ENCODE peak calls at places on chromosome 19, in nine cellular contexts. B, R, X, Z, U, C, L, D and K are unnamed samples.
A peak's percentile ranks its signal among the peaks of the same experiment; 100 is the strongest.

GRCh38 chr19:41309225-41310030 is 544 bp upstream of the CCDC97 start:
- DNase-seq in L (no peak), R (no peak), D (no peak), Z (no peak), B (no peak), U (no peak), X (no peak), C (no peak), K (no peak)

GRCh38 chr19:660793-661426 is 2.1 kb downstream of the RNF126 start:
- DNase-seq in B (no peak), R (no peak), Z (no peak), L (no peak), D (no peak), U (no peak), X (no peak), C (no peak), K (no peak)

GRCh38 chr19:12064266-12065099 is at the start of gene ZNF844:
- DNase-seq in L (peak; percentile 81), C (no peak), U (peak; percentile 94), B (peak; percentile 97), R (peak; percentile 74), D (peak; percentile 79), X (peak; percentile 59), Z (peak; percentile 89), K (peak; percentile 82)

GRCh38 chr19:49422407-49423277 is 599 bp downstream of the PTH2 start:
- DNase-seq in B (peak; percentile 56), R (peak; percentile 41), X (no peak), D (peak; percentile 18), U (no peak), C (peak; percentile 15), L (peak; percentile 17), Z (peak; percentile 64), K (no peak)

GRCh38 chr19:16378291-16378889 is 53.8 kb downstream of the KLF2 start:
- DNase-seq in U (no peak), Z (no peak), C (no peak), L (no peak), X (no peak), D (no peak), B (no peak), R (no peak), K (no peak)

GRCh38 chr19:40356681-40357595 is 8.4 kb downstream of the PLD3 start:
- DNase-seq in Z (no peak), D (no peak), X (no peak), B (no peak), R (no peak), U (no peak), C (no peak), L (peak; percentile 33), K (no peak)

GRCh38 chr19:6521718-6522646 is 8.8 kb upstream of the TNFSF9 start:
- DNase-seq in Z (peak; percentile 78), X (no peak), U (no peak), C (no peak), L (no peak), B (no peak), D (no peak), R (peak; percentile 61), K (no peak)

GRCh38 chr19:12893582-12893981 is 2.6 kb downstream of the GCDH start:
- DNase-seq in D (no peak), R (no peak), U (no peak), B (no peak), L (no peak), C (no peak), X (no peak), Z (no peak), K (no peak)

GRCh38 chr19:1102407-1103106 is 1.2 kb upstream of the GPX4 start:
- DNase-seq in U (peak; percentile 98), D (no peak), B (peak; percentile 63), C (no peak), R (peak; percentile 72), L (peak; percentile 100), X (no peak), Z (peak; percentile 79), K (no peak)

GRCh38 chr19:41409288-41409687 is 11.7 kb downstream of the BCKDHA start:
- DNase-seq in X (no peak), U (no peak), L (peak; percentile 40), B (no peak), C (no peak), R (no peak), Z (no peak), D (no peak), K (no peak)

GRCh38 chr19:16412596-16413355 is 59.0 kb downstream of the EPS15L1 start:
- DNase-seq in B (no peak), C (no peak), X (no peak), L (no peak), U (no peak), D (no peak), Z (no peak), R (no peak), K (no peak)